ENCODE peak calls at places on chromosomes 7 and 10, in five cellular contexts. U is Daoy, N is astrocyte of the spinal cord, H is mesothelial cell of epicardium, L is adrenal gland. B is an unnamed sample.

GRCh38 chr7:105776986-105777910 is 99.2 kb downstream of the ATXN7L1 start:
- DNase-seq in U (no peak), N (peak; percentile 47), H (no peak), L (no peak), B (no peak)

GRCh38 chr7:105874055-105874454 is 2.3 kb downstream of the ATXN7L1 start:
- DNase-seq in U (no peak), N (no peak), H (no peak), L (no peak), B (no peak)

GRCh38 chr10:97961979-97962378 is 68.4 kb downstream of the CRTAC1 start:
- DNase-seq in U (peak; percentile 59), N (no peak), H (no peak), L (no peak), B (no peak)

GRCh38 chr7:17041324-17041723 is 159.5 kb upstream of the AGR3 start:
- DNase-seq in U (peak; percentile 74), N (peak; percentile 79), H (no peak), L (no peak), B (peak; percentile 97)

GRCh38 chr10:96512524-96512991 is 1.2 kb downstream of the TLL2 start:
- DNase-seq in U (peak; percentile 32), N (peak; percentile 19), H (peak; percentile 54), L (peak; percentile 20), B (peak; percentile 49)

GRCh38 chr10:46299531-46300366 is 13.0 kb downstream of the ANTXRL start:
- DNase-seq in U (no peak), N (no peak), H (peak; percentile 31), L (no peak), B (no peak)

GRCh38 chr7:136139392-136139791 is 162.2 kb upstream of the MTPN start:
- DNase-seq in U (no peak), N (no peak), H (no peak), L (no peak), B (no peak)

GRCh38 chr7:111011500-111011899 is 79.4 kb upstream of the LRRN3 start:
- DNase-seq in U (no peak), N (no peak), H (no peak), L (no peak), B (no peak)

GRCh38 chr10:123309740-123310139 is 155.5 kb downstream of the BUB3 start:
- DNase-seq in U (peak; percentile 58), N (peak; percentile 6), H (no peak), L (no peak), B (no peak)

GRCh38 chr7:27179503-27180430 is 5.3 kb downstream of the HOXA11 start:
- DNase-seq in U (peak; percentile 91), N (peak; percentile 55), H (peak; percentile 83), L (peak; percentile 71), B (peak; percentile 72)

GRCh38 chr10:5014936-5015335 is 11.3 kb upstream of the AKR1C2 start:
- DNase-seq in U (no peak), N (no peak), H (no peak), L (peak; percentile 13), B (peak; percentile 51)

GRCh38 chr10:89521368-89521767 is 14.0 kb downstream of the SLC16A12 start:
- DNase-seq in U (no peak), N (peak; percentile 37), H (no peak), L (no peak), B (no peak)

GRCh38 chr7:7129381-7129780 is 53.0 kb upstream of the C1GALT1 start:
- DNase-seq in U (no peak), N (no peak), H (no peak), L (no peak), B (no peak)

GRCh38 chr7:111198255-111198654 is 107.3 kb downstream of the LRRN3 start:
- DNase-seq in U (peak; percentile 97), N (peak; percentile 99), H (no peak), L (no peak), B (peak; percentile 3)

GRCh38 chr10:126013489-126014281 is 117.3 kb downstream of the FANK1 start:
- DNase-seq in U (peak; percentile 90), N (peak; percentile 91), H (no peak), L (no peak), B (no peak)

GRCh38 chr7:50356212-50356944 is 51.9 kb downstream of the IKZF1 start:
- DNase-seq in U (no peak), N (no peak), H (no peak), L (no peak), B (no peak)

GRCh38 chr10:107814865-107815487 is 650.5 kb upstream of the SORCS1 start:
- DNase-seq in U (no peak), N (peak; percentile 47), H (no peak), L (peak; percentile 42), B (peak; percentile 69)

GRCh38 chr10:7410800-7411670 is at the start of gene SFMBT2:
- DNase-seq in U (peak; percentile 71), N (peak; percentile 66), H (peak; percentile 64), L (peak; percentile 68), B (peak; percentile 77)

GRCh38 chr7:154777489-154777888 is 225.4 kb downstream of the PAXIP1 start:
- DNase-seq in U (no peak), N (no peak), H (no peak), L (no peak), B (no peak)

GRCh38 chr7:915291-916218 is 38.9 kb downstream of the ADAP1 start:
- DNase-seq in U (no peak), N (no peak), H (no peak), L (no peak), B (no peak)

GRCh38 chr7:138919912-138920311 is 61.3 kb downstream of the KIAA1549 start:
- DNase-seq in U (no peak), N (no peak), H (no peak), L (no peak), B (no peak)

GRCh38 chr7:138945169-138945568 is 36.0 kb downstream of the KIAA1549 start:
- DNase-seq in U (no peak), N (no peak), H (no peak), L (no peak), B (no peak)

GRCh38 chr7:116226664-116227063 is 16.3 kb downstream of the TES start:
- DNase-seq in U (no peak), N (no peak), H (no peak), L (no peak), B (no peak)

GRCh38 chr7:29131678-29132077 is 14.7 kb downstream of the CPVL start:
- DNase-seq in U (no peak), N (no peak), H (no peak), L (no peak), B (no peak)

GRCh38 chr7:77199008-77199966 is at the start of gene FGL2:
- DNase-seq in U (no peak), N (peak; percentile 72), H (no peak), L (peak; percentile 46), B (peak; percentile 55)

GRCh38 chr7:30931161-30931926 is 19.7 kb downstream of the AQP1 start:
- DNase-seq in U (peak; percentile 71), N (no peak), H (peak; percentile 36), L (no peak), B (no peak)

GRCh38 chr7:96648784-96649183 is 60.9 kb downstream of the SEM1 start:
- DNase-seq in U (no peak), N (no peak), H (no peak), L (no peak), B (no peak)

GRCh38 chr7:77674878-77675277 is 21.4 kb upstream of the RSBN1L start:
- DNase-seq in U (peak; percentile 55), N (peak; percentile 33), H (no peak), L (peak; percentile 72), B (no peak)

GRCh38 chr7:21887779-21888178 is 57.9 kb downstream of the CDCA7L start:
- DNase-seq in U (no peak), N (no peak), H (no peak), L (no peak), B (no peak)

GRCh38 chr10:70589762-70590662 is 12.5 kb downstream of the PRF1 start:
- DNase-seq in U (no peak), N (peak; percentile 56), H (no peak), L (no peak), B (no peak)

GRCh38 chr10:128028508-128029279 is 97.5 kb downstream of the MKI67 start:
- DNase-seq in U (peak; percentile 30), N (no peak), H (no peak), L (no peak), B (no peak)

GRCh38 chr7:26005683-26006410 is 146.2 kb upstream of the NFE2L3 start:
- DNase-seq in U (no peak), N (no peak), H (no peak), L (no peak), B (no peak)